ENCODE peak calls at places on chromosome 12, in five cellular contexts. V is IMR-90, Z is AG09319, G is Peyer's patch, R is RWPE1. B is an unnamed sample.

GRCh38 chr12:51361419-51362016 is 15.0 kb upstream of the CELA1 start:
- DNase-seq in V (no peak), Z (no peak), G (no peak), R (no peak), B (no peak)

GRCh38 chr12:46674126-46674525 is 151.7 kb downstream of the SLC38A4 start:
- DNase-seq in V (no peak), Z (no peak), G (no peak), R (no peak), B (no peak)

GRCh38 chr12:30909088-30909688 is 17.4 kb upstream of the TSPAN11 start:
- DNase-seq in V (no peak), Z (no peak), G (no peak), R (no peak), B (no peak)

GRCh38 chr12:8644345-8645248 is 18.0 kb downstream of the MFAP5 start:
- DNase-seq in V (no peak), Z (no peak), G (no peak), R (no peak), B (no peak)

GRCh38 chr12:47725091-47725772 is at the start of gene ENDOU:
- DNase-seq in V (no peak), Z (no peak), G (peak), R (peak), B (no peak)

GRCh38 chr12:50057000-50057841 is at the start of gene ASIC1:
- DNase-seq in V (peak), Z (no peak), G (peak), R (peak), B (peak)

GRCh38 chr12:34398706-34399630 is 376.7 kb downstream of the ALG10 start:
- DNase-seq in V (no peak), Z (no peak), G (peak), R (no peak), B (no peak)

GRCh38 chr12:58668831-58669230 is 251.5 kb downstream of the LRIG3 start:
- DNase-seq in V (peak), Z (no peak), G (no peak), R (no peak), B (peak)

GRCh38 chr12:38555620-38556596 is 239.3 kb downstream of the ALG10B start:
- DNase-seq in V (no peak), Z (no peak), G (no peak), R (no peak), B (no peak)

GRCh38 chr12:69840727-69841126 is 15.7 kb downstream of the MYRFL start:
- DNase-seq in V (no peak), Z (no peak), G (no peak), R (no peak), B (no peak)

GRCh38 chr12:66074561-66074960 is 56.0 kb downstream of the LLPH start:
- DNase-seq in V (peak), Z (peak), G (no peak), R (no peak), B (no peak)

GRCh38 chr12:76895796-76896195 is 17.0 kb upstream of the CSRP2 start:
- DNase-seq in V (no peak), Z (no peak), G (no peak), R (no peak), B (no peak)

GRCh38 chr12:108305520-108305919 is 33.6 kb downstream of the CMKLR1 start:
- DNase-seq in V (peak), Z (peak), G (no peak), R (peak), B (peak)

GRCh38 chr12:131829795-131830334 is 1.7 kb downstream of the MMP17 start:
- DNase-seq in V (no peak), Z (no peak), G (no peak), R (no peak), B (no peak)

GRCh38 chr12:27790179-27790578 is 10.1 kb upstream of the MANSC4 start:
- DNase-seq in V (peak), Z (no peak), G (no peak), R (no peak), B (no peak)

GRCh38 chr12:115450710-115451109 is 766.7 kb upstream of the TBX3 start:
- DNase-seq in V (no peak), Z (no peak), G (no peak), R (no peak), B (no peak)

GRCh38 chr12:109773384-109774011 is 59.7 kb downstream of the TRPV4 start:
- DNase-seq in V (no peak), Z (no peak), G (peak), R (peak), B (no peak)

GRCh38 chr12:114841557-114842251 is 157.7 kb upstream of the TBX3 start:
- DNase-seq in V (no peak), Z (no peak), G (no peak), R (peak), B (no peak)

GRCh38 chr12:6996040-6996441 is 22.2 kb downstream of the LPCAT3 start:
- DNase-seq in V (peak), Z (peak), G (no peak), R (no peak), B (peak)

GRCh38 chr12:124734224-124734788 is 129.4 kb downstream of the SCARB1 start:
- DNase-seq in V (peak), Z (no peak), G (no peak), R (no peak), B (no peak)

DNA sequence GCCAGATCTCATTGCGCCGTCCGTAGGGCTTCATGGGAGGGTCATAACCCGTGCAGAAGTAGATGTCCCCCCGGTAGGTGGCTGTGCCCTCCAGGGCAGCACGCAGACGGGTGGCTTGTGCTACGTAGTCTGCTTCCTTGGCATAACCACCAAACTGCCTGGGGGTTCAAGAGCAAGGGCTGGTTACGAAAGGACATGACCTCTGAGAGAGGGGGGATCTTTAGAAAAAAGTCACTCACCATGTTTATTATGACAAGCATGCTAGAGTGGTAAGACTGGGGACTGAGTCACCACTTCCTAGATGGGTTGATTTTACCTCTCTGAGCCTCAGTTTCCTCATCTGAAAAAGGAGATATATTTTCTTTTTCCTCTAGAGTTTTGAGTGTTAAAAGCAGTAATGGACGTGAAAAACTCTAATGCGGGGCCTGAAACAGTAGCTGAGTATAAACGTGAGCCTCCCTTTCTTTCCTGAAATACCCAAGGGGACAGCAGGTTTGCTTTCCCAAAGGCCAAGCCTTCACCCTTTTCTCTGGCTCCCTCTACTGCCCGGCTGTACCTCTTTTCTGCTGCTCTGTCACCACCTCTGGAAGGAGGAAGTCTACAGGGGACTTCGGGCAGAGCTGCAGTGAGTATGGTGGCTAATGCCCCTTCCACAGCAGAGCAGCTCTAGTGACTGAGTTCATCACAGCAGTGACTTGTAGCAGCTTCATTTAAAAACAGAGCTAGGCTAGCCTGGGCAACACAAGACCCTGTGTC is 23.5 kb upstream of the GPRC5D start:
- DNase-seq in V (peak), Z (no peak), G (no peak), R (no peak), B (peak)
- TF ChIP-seq CTCF in V (peak), Z (peak), G (peak), R (no peak), B (peak)

DNA sequence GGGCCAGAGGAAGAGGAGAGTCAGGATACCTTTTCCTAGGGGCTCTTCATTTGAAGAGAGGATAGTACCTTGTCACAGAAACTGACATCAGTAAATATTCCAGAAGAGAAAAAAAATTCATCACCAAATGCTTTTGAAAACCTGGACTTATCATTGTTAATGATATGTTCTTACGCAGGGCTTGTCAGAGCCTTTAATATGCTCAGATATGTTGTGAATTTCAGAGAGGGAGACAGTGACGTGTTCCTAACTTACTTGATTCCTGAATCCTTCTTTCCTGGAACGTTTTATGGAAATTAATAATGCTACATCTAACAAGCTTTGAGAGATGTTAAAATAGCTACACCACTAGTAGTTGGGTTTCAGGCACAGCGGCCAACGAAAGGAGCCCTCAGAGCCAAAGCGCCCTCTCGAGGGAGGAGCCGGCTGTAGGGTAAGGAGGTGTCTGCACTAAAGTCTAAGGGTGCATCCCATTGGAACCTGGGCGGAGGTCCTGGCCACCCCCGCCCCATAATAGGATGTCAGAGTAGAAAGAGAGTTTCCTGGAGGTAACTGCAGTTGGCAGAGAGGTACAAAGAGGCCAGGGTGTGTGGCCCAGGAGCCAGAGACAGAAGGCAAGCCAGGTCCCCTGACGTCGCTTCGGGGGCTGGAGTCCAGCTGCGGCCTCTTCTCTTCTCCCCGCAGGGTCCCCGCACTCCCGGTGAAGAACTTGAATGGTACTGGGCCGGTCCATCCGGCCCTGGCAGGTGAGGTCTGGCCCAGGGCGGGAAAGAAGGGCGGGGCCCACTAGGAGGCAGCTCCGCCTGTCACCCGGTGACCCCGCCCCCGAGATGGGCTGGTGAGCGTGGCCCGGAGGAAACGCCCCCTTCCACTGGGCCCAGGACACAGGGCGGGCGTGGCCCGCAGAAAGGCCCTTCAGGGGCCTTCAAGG is 36.2 kb downstream of the DTX1 start:
- DNase-seq in V (no peak), Z (no peak), G (peak), R (peak), B (no peak)
- TF ChIP-seq CTCF in V (no peak), Z (no peak), G (no peak), R (no peak), B (peak)

GRCh38 chr12:122987086-122987951 is 6.8 kb downstream of the ARL6IP4 start:
- DNase-seq in V (no peak), Z (no peak), G (no peak), R (no peak), B (no peak)

GRCh38 chr12:122989874-122990400 is 9.5 kb downstream of the ARL6IP4 start:
- DNase-seq in V (no peak), Z (no peak), G (no peak), R (no peak), B (no peak)

GRCh38 chr12:122988036-122988435 is 7.6 kb downstream of the ARL6IP4 start:
- DNase-seq in V (no peak), Z (no peak), G (no peak), R (no peak), B (no peak)

GRCh38 chr12:122989443-122989839 is 9.0 kb downstream of the ARL6IP4 start:
- DNase-seq in V (no peak), Z (no peak), G (no peak), R (no peak), B (no peak)

GRCh38 chr12:122988612-122989442 is 8.3 kb downstream of the ARL6IP4 start:
- DNase-seq in V (no peak), Z (no peak), G (no peak), R (no peak), B (no peak)
- TF ChIP-seq CTCF in V (no peak), Z (no peak), G (no peak), R (no peak), B (peak)

GRCh38 chr12:80411787-80412186 is 32.2 kb upstream of the PTPRQ start:
- DNase-seq in V (no peak), Z (no peak), G (no peak), R (no peak), B (no peak)

GRCh38 chr12:80412343-80412953 is 31.6 kb upstream of the PTPRQ start:
- DNase-seq in V (peak), Z (peak), G (no peak), R (peak), B (peak)

GRCh38 chr12:80413462-80413861 is 30.6 kb upstream of the PTPRQ start:
- DNase-seq in V (no peak), Z (no peak), G (no peak), R (no peak), B (no peak)
- TF ChIP-seq CTCF in V (peak), Z (no peak), G (no peak), R (no peak), B (peak)

DNA sequence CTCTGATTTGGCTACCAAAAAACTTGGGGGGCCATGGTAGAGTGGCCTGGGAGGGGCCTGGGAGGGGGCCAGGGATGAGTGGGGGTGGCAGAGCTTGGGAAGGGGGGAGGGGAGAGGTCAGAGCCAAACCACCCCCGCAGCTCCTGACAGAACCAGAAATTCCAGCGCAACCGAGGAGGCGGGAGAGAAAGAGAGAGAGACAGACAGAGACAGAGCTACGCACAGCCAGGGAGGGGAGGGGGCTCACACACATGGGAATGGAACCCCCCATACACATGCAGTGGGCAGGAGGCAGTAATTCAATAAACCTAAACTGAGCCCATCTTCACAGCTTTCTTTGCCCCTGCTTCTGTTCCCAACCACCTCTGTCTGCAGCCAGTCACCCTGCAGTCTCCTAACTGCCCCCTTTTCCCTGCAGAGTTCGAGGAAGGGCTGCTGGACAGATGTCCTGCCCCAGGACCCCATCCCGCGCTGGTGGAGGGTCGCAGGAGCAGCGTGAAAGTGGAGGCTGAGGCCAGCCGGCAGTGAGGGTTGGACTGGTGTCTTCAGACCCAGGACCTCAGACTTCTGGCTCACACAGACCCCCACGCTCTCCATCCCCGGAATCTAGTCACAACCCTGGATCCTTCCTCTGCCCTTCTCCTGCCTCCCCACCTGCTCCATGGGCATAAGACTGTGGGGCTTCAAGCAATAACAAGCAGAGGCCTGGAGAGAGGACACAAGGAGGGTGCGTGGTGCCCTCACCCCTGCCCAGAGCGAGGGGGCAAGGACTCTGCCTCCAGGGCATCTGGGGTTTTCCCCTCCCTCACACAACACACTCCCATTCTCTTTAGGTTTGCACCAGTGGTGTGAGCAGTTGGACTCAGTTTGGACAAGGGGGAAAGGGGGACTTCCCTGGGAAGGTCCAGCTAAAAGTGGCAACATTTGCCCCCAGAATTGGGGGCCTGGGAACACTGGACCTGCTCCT is 5.6 kb downstream of the NAB2 start:
- DNase-seq in V (no peak), Z (no peak), G (no peak), R (no peak), B (no peak)
- TF ChIP-seq CTCF in V (no peak), Z (no peak), G (no peak), R (no peak), B (no peak)

DNA sequence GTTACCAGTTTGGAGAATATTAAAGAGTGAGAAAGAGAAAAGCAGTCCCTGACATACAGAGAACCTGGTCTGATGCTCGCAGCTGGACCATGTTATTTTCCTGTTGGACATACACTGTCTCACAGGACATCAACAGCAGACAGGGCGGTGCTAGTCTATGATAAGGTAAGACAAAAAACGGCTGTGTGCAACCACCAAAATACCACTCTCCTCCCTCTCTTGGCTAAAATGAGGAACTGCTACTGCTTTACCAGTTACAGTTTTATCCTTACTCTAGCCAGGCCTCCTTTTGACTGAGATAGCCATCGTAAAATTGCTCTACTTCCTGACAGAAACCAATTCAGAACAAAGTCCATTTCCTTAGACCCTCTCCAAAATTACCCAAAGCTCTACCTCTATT is 47.0 kb upstream of the ERGIC2 start:
- DNase-seq in V (no peak), Z (no peak), G (no peak), R (no peak), B (no peak)
- TF ChIP-seq CTCF in V (no peak), Z (no peak), G (peak), R (no peak), B (no peak)

GRCh38 chr12:4355843-4356327 is 23.6 kb downstream of the FGF23 start:
- DNase-seq in V (peak), Z (no peak), G (peak), R (no peak), B (peak)
- TF ChIP-seq CTCF in V (peak), Z (peak), G (peak), R (no peak), B (peak)

GRCh38 chr12:128976120-128976519 is 122.8 kb downstream of the GLT1D1 start:
- DNase-seq in V (no peak), Z (no peak), G (no peak), R (no peak), B (no peak)
- TF ChIP-seq CTCF in V (no peak), Z (no peak), G (no peak), R (no peak), B (no peak)

DNA sequence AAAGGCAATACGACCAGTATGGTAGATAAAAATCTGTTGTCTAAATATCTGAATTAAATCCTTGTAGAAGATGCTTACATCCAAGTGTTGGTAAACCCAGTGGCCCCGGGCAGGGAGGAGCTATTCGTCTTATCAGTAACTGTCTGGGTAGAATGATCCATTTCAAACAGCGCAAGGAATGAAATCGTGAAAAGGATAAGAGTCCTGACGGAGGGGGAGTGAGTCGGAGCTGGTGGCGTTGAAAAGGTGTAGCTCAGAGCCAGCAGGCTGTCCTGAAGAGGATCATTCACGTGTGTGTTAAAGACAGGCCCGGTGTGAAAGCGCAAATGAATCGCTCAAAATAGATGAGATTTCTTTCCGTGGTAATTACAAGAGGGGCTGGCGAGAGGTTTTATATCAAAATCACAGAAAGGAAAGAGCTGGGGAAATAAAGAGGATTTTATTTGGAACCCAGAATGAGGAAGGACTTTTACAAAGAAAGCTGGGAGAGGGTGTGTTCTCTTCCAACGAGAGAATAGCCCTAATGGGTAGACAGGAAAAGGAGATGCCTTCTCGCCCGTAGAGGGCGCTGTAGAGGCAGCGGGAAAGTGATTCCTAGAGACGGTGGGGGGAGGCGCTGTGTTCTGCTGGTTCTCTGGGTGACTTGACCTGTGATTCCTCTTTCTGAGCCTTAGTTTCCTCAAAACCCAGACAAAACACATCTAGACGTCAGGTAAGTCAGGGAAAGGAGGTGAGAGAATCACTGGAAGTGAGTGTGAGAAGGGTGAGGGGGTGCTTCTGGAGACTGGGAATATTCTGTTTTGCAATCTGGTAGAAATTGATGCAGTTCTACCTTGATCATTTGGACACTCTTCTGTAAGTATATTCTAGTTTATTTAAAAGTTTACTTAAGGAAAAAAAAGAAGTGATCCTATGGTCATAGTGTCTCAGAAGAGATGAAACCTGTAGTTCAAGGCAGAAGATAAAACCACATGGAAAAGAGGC is 39.3 kb downstream of the SRRM4 start:
- DNase-seq in V (no peak), Z (no peak), G (no peak), R (no peak), B (no peak)
- TF ChIP-seq CTCF in V (no peak), Z (no peak), G (no peak), R (peak), B (peak)

B was measured in HFFc6.